ENCODE peak calls at places on chromosomes 12 and 14, in eight cellular contexts. G is AG09309, H is progenitor cell of endocrine pancreas, D is heart left ventricle, C is cardiac fibroblast, Y is fibroblast of the aortic adventitia, M is Peyer's patch, U is body of pancreas. F is an unnamed sample.

GRCh38 chr14:43411841-43412240 is 1095.2 kb downstream of the FSCB start:
- DNase-seq in Y (no peak), U (no peak), M (no peak), C (no peak), D (no peak), G (no peak), H (no peak), F (no peak)

GRCh38 chr12:119802472-119802871 is 74.6 kb downstream of the CIT start:
- DNase-seq in Y (peak), D (no peak), C (peak), G (peak), U (peak), H (no peak), M (no peak), F (peak)

GRCh38 chr12:24955389-24955788 is 6.5 kb upstream of the BCAT1 start:
- DNase-seq in U (no peak), D (no peak), M (no peak), G (no peak), Y (no peak), C (no peak), H (no peak), F (no peak)

GRCh38 chr12:28257411-28257810 is 67.2 kb downstream of the CCDC91 start:
- DNase-seq in Y (no peak), U (no peak), G (no peak), C (no peak), H (no peak), M (no peak), D (no peak), F (no peak)

GRCh38 chr12:59316938-59317337 is 278.9 kb upstream of the SLC16A7 start:
- DNase-seq in C (no peak), U (no peak), D (no peak), G (no peak), H (no peak), M (no peak), Y (no peak), F (no peak)

GRCh38 chr12:5096241-5096880 is 52.7 kb downstream of the KCNA5 start:
- DNase-seq in C (peak), G (peak), H (no peak), M (no peak), U (no peak), Y (peak), D (no peak), F (peak)

GRCh38 chr12:639566-639965 is 23.7 kb downstream of the NINJ2 start:
- DNase-seq in H (no peak), Y (no peak), M (no peak), D (no peak), U (no peak), C (no peak), G (no peak), F (no peak)

GRCh38 chr14:39430762-39431415 is 1.3 kb downstream of the FBXO33 start:
- DNase-seq in Y (peak), D (no peak), H (no peak), G (no peak), U (no peak), M (no peak), C (peak), F (no peak)

GRCh38 chr12:99137124-99137845 is 492.2 kb downstream of the APAF1 start:
- DNase-seq in D (no peak), G (no peak), C (no peak), U (no peak), Y (no peak), M (no peak), H (no peak), F (no peak)
- TF ChIP-seq CTCF in D (no peak), G (no peak), C (no peak), U (no peak), Y (no peak), M (no peak), H (no peak), F (no peak)

GRCh38 chr14:68521952-68522509 is 270.8 kb downstream of the ZFP36L1 start:
- DNase-seq in H (no peak), C (no peak), D (no peak), U (no peak), M (no peak), Y (no peak), G (no peak), F (no peak)

GRCh38 chr14:68522510-68523325 is 270.1 kb downstream of the ZFP36L1 start:
- DNase-seq in Y (peak), U (no peak), G (no peak), C (peak), H (no peak), M (no peak), D (no peak), F (no peak)

GRCh38 chr14:68523326-68523610 is 269.6 kb downstream of the ZFP36L1 start:
- DNase-seq in Y (peak), G (no peak), H (no peak), M (no peak), C (no peak), D (no peak), U (no peak), F (no peak)

GRCh38 chr14:68525516-68525915 is 267.4 kb downstream of the ZFP36L1 start:
- DNase-seq in Y (no peak), D (no peak), M (no peak), H (no peak), U (no peak), C (no peak), G (no peak), F (no peak)

GRCh38 chr14:68523994-68524725 is 268.7 kb downstream of the ZFP36L1 start:
- DNase-seq in C (peak), U (peak), M (no peak), D (no peak), H (no peak), Y (peak), G (no peak), F (no peak)
- TF ChIP-seq CTCF in C (peak), U (peak), M (no peak), D (peak), H (no peak), Y (peak), G (peak), F (no peak)

GRCh38 chr12:6204533-6205143 is 4.4 kb downstream of the CD9 start:
- DNase-seq in M (no peak), H (no peak), D (no peak), G (no peak), Y (peak), U (no peak), C (no peak), F (no peak)
- TF ChIP-seq CTCF in M (no peak), H (no peak), D (no peak), G (no peak), Y (no peak), U (no peak), C (no peak), F (no peak)

DNA sequence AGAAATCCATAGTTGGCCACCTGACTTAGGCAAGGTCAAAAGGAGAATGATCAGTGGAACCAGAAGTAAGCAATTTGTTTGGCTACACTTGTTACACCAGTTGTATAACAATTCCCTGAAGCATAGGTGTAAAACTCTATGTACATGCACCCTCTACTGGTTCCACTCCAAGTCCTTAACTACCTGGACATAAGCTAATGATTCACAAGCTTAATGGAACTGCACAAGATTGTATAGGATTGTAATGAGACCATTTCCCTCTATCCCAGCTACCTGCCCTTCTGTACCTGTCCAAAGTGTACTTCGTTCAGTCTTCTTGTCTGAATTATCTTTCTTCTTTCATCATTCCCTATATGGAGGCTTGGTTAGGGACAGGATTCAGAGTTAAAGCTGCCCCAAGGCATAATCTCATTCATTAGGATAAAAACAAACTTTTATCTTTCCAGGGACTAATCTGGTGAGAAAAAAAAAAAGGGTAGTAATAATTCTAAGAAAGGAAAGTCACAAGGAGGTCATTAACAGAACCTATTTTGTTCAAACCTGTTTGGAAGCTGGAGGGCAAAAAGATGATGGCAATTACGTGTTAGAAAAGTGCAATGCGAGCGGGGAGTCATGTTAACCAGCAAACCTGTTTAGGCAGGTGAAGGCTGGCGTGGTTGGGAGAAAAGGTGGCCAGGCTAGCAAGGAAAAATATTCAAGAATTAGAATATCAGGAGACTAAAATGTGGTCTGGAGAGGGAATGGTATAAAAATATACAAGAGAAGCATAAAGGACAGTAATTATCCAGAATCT is 2.8 kb upstream of the TMEM52B start:
- DNase-seq in H (no peak), C (no peak), U (no peak), M (no peak), G (no peak), Y (no peak), D (no peak), F (no peak)
- TF ChIP-seq CTCF in H (peak), C (no peak), U (no peak), M (no peak), G (no peak), Y (no peak), D (no peak), F (no peak)

GRCh38 chr14:105933238-105933637 is 406.9 kb downstream of the TMEM121 start:
- DNase-seq in Y (no peak), M (no peak), G (no peak), D (no peak), H (no peak), C (no peak), U (no peak), F (no peak)

GRCh38 chr14:105935384-105935783 is 409.0 kb downstream of the TMEM121 start:
- DNase-seq in G (no peak), Y (no peak), D (no peak), H (no peak), M (no peak), U (no peak), C (no peak), F (no peak)

GRCh38 chr14:105930572-105930971 is 404.2 kb downstream of the TMEM121 start:
- DNase-seq in H (no peak), M (no peak), C (no peak), U (no peak), D (no peak), Y (no peak), G (no peak), F (no peak)

GRCh38 chr14:105929327-105930081 is 403.1 kb downstream of the TMEM121 start:
- DNase-seq in H (no peak), Y (no peak), D (no peak), M (peak), C (no peak), U (no peak), G (no peak), F (no peak)

DNA sequence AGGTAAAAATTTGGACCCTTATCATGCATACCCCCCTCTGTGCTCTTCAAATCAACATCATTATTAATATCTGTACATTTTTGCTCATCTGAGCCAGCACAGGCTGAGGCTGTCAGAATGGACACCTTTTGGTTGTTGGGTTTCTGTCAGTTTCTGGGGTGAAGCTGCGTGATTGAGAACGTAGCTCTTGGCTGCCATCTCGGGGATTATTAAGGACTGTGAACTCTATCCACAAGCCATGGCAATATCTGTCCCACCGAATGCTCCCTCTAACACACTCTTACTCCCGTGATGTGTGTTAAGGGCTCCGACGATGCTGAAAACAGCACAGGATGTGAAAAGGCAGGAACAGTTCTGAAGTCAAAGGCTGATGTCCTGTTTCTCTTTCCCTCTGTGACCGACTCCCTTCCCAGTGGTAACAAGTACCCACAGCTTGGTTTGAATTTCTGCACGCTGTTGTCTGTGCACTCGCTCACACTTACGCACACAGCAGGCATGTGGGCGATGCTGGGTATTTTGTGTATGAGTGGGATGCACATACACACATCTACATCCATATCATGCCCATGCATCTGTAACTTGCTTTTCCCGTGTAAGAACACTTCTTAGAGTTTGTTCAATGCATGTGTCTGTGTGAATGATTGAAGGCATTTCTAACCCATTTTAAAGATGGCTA is 405.6 kb downstream of the TMEM121 start:
- DNase-seq in H (no peak), U (no peak), C (no peak), D (no peak), G (no peak), Y (no peak), M (peak), F (no peak)
- TF ChIP-seq CTCF in H (no peak), U (no peak), C (no peak), D (no peak), G (no peak), Y (no peak), M (no peak), F (no peak)

DNA sequence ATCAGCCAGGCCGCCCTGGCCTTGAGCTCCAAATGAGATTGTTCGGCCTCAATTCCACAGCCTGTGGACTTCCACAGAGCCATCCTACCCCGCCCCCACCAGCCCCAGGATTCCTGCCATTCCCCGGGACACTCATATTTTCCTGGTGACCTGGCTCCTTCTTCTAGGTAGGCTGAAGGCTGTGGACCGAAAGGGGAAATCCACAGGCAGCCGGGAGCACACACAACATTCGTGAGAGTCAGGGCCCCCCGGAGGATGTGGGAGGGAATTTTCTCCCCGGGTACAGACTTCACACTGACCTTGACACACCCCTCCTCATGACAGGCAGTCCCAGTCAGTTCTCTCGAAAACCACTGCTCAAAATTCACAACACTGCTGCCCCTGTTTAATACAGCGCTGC is 39.9 kb downstream of the RIN3 start:
- DNase-seq in H (no peak), C (peak), Y (peak), U (no peak), G (peak), D (peak), M (no peak), F (peak)
- TF ChIP-seq CTCF in H (no peak), C (peak), Y (peak), U (no peak), G (peak), D (no peak), M (no peak), F (no peak)

GRCh38 chr12:65611396-65611795 is 212.9 kb upstream of the HMGA2 start:
- DNase-seq in H (no peak), C (no peak), M (no peak), G (no peak), D (no peak), U (no peak), Y (no peak), F (no peak)

GRCh38 chr12:65612440-65612839 is 211.8 kb upstream of the HMGA2 start:
- DNase-seq in Y (peak), G (no peak), C (peak), M (no peak), U (no peak), D (no peak), H (no peak), F (peak)

GRCh38 chr12:65607271-65607880 is 216.9 kb upstream of the HMGA2 start:
- DNase-seq in D (no peak), M (no peak), G (no peak), H (no peak), Y (no peak), C (no peak), U (peak), F (no peak)

GRCh38 chr12:65608319-65608916 is 215.9 kb upstream of the HMGA2 start:
- DNase-seq in H (no peak), G (no peak), Y (no peak), C (peak), U (no peak), D (no peak), M (no peak), F (peak)

DNA sequence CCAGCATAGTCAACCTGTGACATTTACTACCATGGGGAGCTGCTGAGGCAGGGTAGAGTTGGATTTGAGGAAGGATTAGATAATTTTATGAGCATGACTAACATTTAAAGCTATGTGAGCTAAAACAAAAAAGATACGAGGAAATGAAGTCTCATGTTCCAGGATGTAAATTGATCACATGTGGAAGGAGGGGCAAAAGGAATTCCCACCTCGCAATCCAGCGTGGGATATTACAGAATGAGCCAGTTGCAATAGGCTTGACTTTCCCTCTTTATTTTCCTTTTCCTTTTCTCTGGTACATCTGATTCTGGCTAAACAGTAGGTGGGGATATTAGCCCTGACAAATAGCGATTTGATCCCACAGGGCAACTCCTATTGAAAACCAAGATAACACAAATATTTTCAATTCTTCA is 214.9 kb upstream of the HMGA2 start:
- DNase-seq in C (peak), D (no peak), Y (peak), H (no peak), U (no peak), M (no peak), G (peak), F (peak)
- TF ChIP-seq CTCF in C (peak), D (no peak), Y (no peak), H (no peak), U (no peak), M (no peak), G (peak), F (peak)

F was measured in astrocyte.